ENCODE peak calls at places on chromosomes 13 and 19, in four cellular contexts. D, J, P and A are unnamed samples.

GRCh38 chr13:110106726-110107125 is 200.2 kb downstream of the COL4A1 start:
- DNase-seq in P (no peak), D (no peak), J (peak; percentile 56), A (no peak)

GRCh38 chr19:54573330-54573872 is at the start of gene LILRA2:
- DNase-seq in J (no peak), D (no peak), P (no peak), A (no peak)

GRCh38 chr19:6580313-6580712 is 10.6 kb downstream of the CD70 start:
- DNase-seq in D (no peak), J (peak; percentile 59), P (no peak), A (peak; percentile 49)

GRCh38 chr13:25469179-25469545 is 97.4 kb downstream of the ATP8A2 start:
- DNase-seq in D (no peak), J (no peak), P (no peak), A (no peak)

GRCh38 chr13:39688699-39689405 is 33.4 kb downstream of the COG6 start:
- DNase-seq in P (no peak), D (no peak), J (peak; percentile 40), A (no peak)

GRCh38 chr13:49407936-49408335 is 35.9 kb downstream of the CAB39L start:
- DNase-seq in P (no peak), D (no peak), J (no peak), A (no peak)

GRCh38 chr13:105047676-105048295 is 1487.7 kb downstream of the EFNB2 start:
- DNase-seq in P (no peak), D (no peak), J (no peak), A (no peak)

GRCh38 chr19:56087647-56088346 is 33.3 kb downstream of the ZNF787 start:
- DNase-seq in J (no peak), D (no peak), P (no peak), A (no peak)

GRCh38 chr13:20151612-20152011 is 9.2 kb downstream of the GJA3 start:
- DNase-seq in P (no peak), D (peak; percentile 61), J (no peak), A (no peak)

GRCh38 chr19:7970716-7971448 is 27.4 kb upstream of the TIMM44 start:
- DNase-seq in D (peak; percentile 53), P (no peak), J (peak; percentile 30), A (no peak)

GRCh38 chr13:66262330-66262729 is 967.8 kb downstream of the PCDH9 start:
- DNase-seq in J (no peak), P (no peak), D (no peak), A (no peak)

GRCh38 chr13:85729296-85729695 is 69.9 kb downstream of the SLITRK6 start:
- DNase-seq in D (no peak), P (no peak), J (peak; percentile 3), A (no peak)

GRCh38 chr13:40665061-40665753 is 1.2 kb downstream of the FOXO1 start:
- DNase-seq in J (no peak), P (no peak), D (peak; percentile 86), A (no peak)

GRCh38 chr13:108508263-108508662 is 121.1 kb upstream of the MYO16 start:
- DNase-seq in J (peak; percentile 51), D (no peak), P (no peak), A (no peak)

GRCh38 chr13:50678464-50679162 is 164.9 kb downstream of the DLEU7 start:
- DNase-seq in D (no peak), P (peak; percentile 87), J (peak; percentile 58), A (peak; percentile 30)

GRCh38 chr13:33070713-33071112 is 54.5 kb downstream of the KL start:
- DNase-seq in P (no peak), D (no peak), J (no peak), A (no peak)

GRCh38 chr19:35977446-35978222 is 17.4 kb upstream of the SDHAF1 start:
- DNase-seq in P (no peak), D (no peak), J (no peak), A (no peak)

GRCh38 chr19:18865973-18866799 is 29.8 kb downstream of the CERS1 start:
- DNase-seq in J (peak; percentile 50), P (no peak), D (no peak), A (no peak)

GRCh38 chr13:111897178-111897845 is 169.6 kb upstream of the SOX1 start:
- DNase-seq in J (no peak), D (no peak), P (no peak), A (no peak)

GRCh38 chr19:55552620-55553019 is 7.3 kb upstream of the SBK3 start:
- DNase-seq in J (peak; percentile 77), P (peak; percentile 82), D (no peak), A (no peak)

GRCh38 chr13:44651724-44652123 is 75.6 kb upstream of the TSC22D1 start:
- DNase-seq in D (no peak), J (no peak), P (no peak), A (no peak)

GRCh38 chr13:51006067-51006800 is 96.6 kb downstream of the RNASEH2B start:
- DNase-seq in D (no peak), J (peak; percentile 75), P (no peak), A (no peak)

GRCh38 chr13:91278888-91279287 is 68.6 kb upstream of the MIR17HG start:
- DNase-seq in P (no peak), J (no peak), D (no peak), A (no peak)

GRCh38 chr19:11264452-11265176 is 2.3 kb upstream of the DOCK6 start:
- DNase-seq in D (peak; percentile 95), J (no peak), P (no peak), A (no peak)

GRCh38 chr13:50810998-50811397 is 32.5 kb downstream of the DLEU7 start:
- DNase-seq in J (no peak), P (no peak), D (no peak), A (no peak)

GRCh38 chr13:44136693-44137268 is 236.8 kb upstream of the SERP2 start:
- DNase-seq in D (no peak), J (no peak), P (no peak), A (no peak)

GRCh38 chr19:16661480-16662034 is 618 bp downstream of the TMEM38A start:
- DNase-seq in D (peak; percentile 84), P (no peak), J (no peak), A (no peak)

GRCh38 chr13:26323127-26323526 is 69.2 kb downstream of the CDK8 start:
- DNase-seq in D (no peak), J (no peak), P (no peak), A (no peak)

GRCh38 chr19:29596080-29596479 is 10.0 kb upstream of the POP4 start:
- DNase-seq in P (no peak), J (no peak), D (no peak), A (no peak)

GRCh38 chr13:100611678-100612492 is 23.3 kb upstream of the GGACT start:
- DNase-seq in P (no peak), D (no peak), J (no peak), A (no peak)

GRCh38 chr13:112893570-112894422 is 75.2 kb upstream of the MCF2L start:
- DNase-seq in D (peak; percentile 90), J (peak; percentile 6), P (no peak), A (no peak)

GRCh38 chr13:68185767-68186166 is 955.6 kb upstream of the PCDH9 start:
- DNase-seq in J (peak; percentile 7), D (no peak), P (no peak), A (no peak)

GRCh38 chr13:44523176-44524017 is 52.7 kb downstream of the TSC22D1 start:
- DNase-seq in J (peak; percentile 75), D (no peak), P (peak; percentile 24), A (no peak)

GRCh38 chr19:41352609-41353465 is 885 bp downstream of the TGFB1 start:
- DNase-seq in P (no peak), J (peak; percentile 46), D (peak; percentile 89), A (no peak)
- TF ChIP-seq CTCF in P (peak; percentile 66), J (peak; percentile 52), D (no peak), A (peak; percentile 73)

GRCh38 chr19:48867922-48868195 is 558 bp downstream of the PLEKHA4 start:
- DNase-seq in P (no peak), D (no peak), J (no peak), A (no peak)
- H3K4me3 ChIP-seq in P (peak overlapping the region; percentile 52), D (peak overlapping the region; percentile 51), J (peak overlapping the region; percentile 78), A (peak overlapping the region; percentile 53)

DNA sequence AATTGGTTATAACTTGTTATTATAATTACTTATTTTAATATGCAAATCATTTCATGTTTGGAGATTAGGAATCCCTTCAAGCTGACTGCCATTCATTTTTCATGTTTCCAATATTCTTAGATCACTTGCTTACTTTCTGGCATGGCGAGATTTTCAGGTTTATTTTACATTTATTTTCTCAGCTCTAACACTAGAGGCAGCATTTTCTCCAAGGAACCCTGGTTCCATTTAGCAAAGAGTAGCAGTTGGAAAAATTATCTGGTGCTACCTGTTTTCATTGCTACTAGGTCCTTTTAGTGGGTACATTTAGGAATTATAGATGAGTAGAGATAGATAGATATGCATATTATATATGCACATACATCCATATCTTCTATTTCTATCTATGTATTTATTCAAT is 90.9 kb upstream of the TRPC4 start:
- DNase-seq in D (no peak), P (no peak), J (no peak), A (no peak)
- TF ChIP-seq CTCF in D (no peak), P (peak; percentile 30), J (peak; percentile 21), A (peak; percentile 14)

GRCh38 chr13:27921961-27922910 is 2.4 kb downstream of the PDX1 start:
- DNase-seq in D (no peak), P (no peak), J (no peak), A (no peak)

GRCh38 chr13:27922974-27923612 is 3.3 kb downstream of the PDX1 start:
- DNase-seq in P (no peak), D (no peak), J (no peak), A (no peak)

GRCh38 chr13:27920677-27921420 is 1.0 kb downstream of the PDX1 start:
- DNase-seq in P (no peak), D (no peak), J (peak; percentile 13), A (no peak)

GRCh38 chr13:27919934-27920676 is at the start of gene PDX1:
- DNase-seq in P (no peak), J (no peak), D (peak; percentile 72), A (no peak)

GRCh38 chr13:27921421-27921960 is 1.7 kb downstream of the PDX1 start:
- DNase-seq in P (no peak), D (no peak), J (no peak), A (no peak)
- H3K4me3 ChIP-seq in P (peak overlapping the region; percentile 34), D (peak overlapping the region; percentile 36), J (peak overlapping the region; percentile 45), A (peak overlapping the region; percentile 7)

GRCh38 chr19:2543463-2544442 is 67.8 kb downstream of the GADD45B start:
- DNase-seq in J (peak; percentile 96), D (peak; percentile 98), P (peak; percentile 89), A (peak; percentile 90)
- TF ChIP-seq CTCF in J (peak; percentile 45), D (peak; percentile 27), P (peak; percentile 47), A (peak; percentile 22)

GRCh38 chr19:57320180-57321084 is at the start of gene ZNF543:
- DNase-seq in D (peak; percentile 99), J (peak; percentile 95), P (peak; percentile 74), A (peak; percentile 85)

GRCh38 chr19:57324992-57325391 is 4.7 kb downstream of the ZNF543 start:
- DNase-seq in D (no peak), P (no peak), J (no peak), A (no peak)

GRCh38 chr19:57319869-57320179 is 448 bp upstream of the ZNF543 start:
- DNase-seq in J (no peak), P (no peak), D (no peak), A (no peak)

GRCh38 chr19:57321164-57321563 is 892 bp downstream of the ZNF543 start:
- DNase-seq in D (no peak), J (no peak), P (no peak), A (no peak)

GRCh38 chr19:57321746-57322145 is 1.5 kb downstream of the ZNF543 start:
- DNase-seq in P (no peak), D (no peak), J (no peak), A (no peak)
- H3K4me3 ChIP-seq in P (no peak overlapping the region), D (peak overlapping the region; percentile 93), J (peak overlapping the region; percentile 85), A (peak overlapping the region; percentile 70)